ENCODE peak calls at places on chromosomes 4 and X, in six cellular contexts. One of them, this sample, is unnamed.
A peak's percentile ranks its signal among the peaks of the same experiment; 100 is the strongest.

GRCh38 chrX:30957753-30958152 is 68.7 kb upstream of the TAB3 start:
- DNase-seq in GM23248: peak; percentile 50
- DNase-seq in MM.1S: no peak
- DNase-seq in SK-N-SH: no peak
- DNase-seq in PC-3: peak; percentile 85
- DNase-seq in HCT116: no peak
- DNase-seq in this sample: no peak

GRCh38 chr4:69708211-69708610 is 52.2 kb downstream of the SULT1B1 start:
- DNase-seq in GM23248: peak; percentile 38
- DNase-seq in MM.1S: no peak
- DNase-seq in SK-N-SH: no peak
- DNase-seq in PC-3: peak; percentile 30
- DNase-seq in HCT116: no peak
- DNase-seq in this sample: no peak

GRCh38 chrX:12292996-12293765 is 154.9 kb downstream of the FRMPD4 start:
- DNase-seq in GM23248: no peak
- DNase-seq in MM.1S: no peak
- DNase-seq in SK-N-SH: no peak
- DNase-seq in PC-3: no peak
- DNase-seq in HCT116: no peak
- DNase-seq in this sample: no peak

GRCh38 chrX:48493890-48494364 is 14.9 kb upstream of the PORCN start:
- DNase-seq in GM23248: peak; percentile 70
- DNase-seq in MM.1S: peak; percentile 41
- DNase-seq in SK-N-SH: no peak
- DNase-seq in PC-3: peak; percentile 48
- DNase-seq in HCT116: peak; percentile 38
- DNase-seq in this sample: peak; percentile 82

GRCh38 chr4:174218127-174218790 is 65.2 kb downstream of the FBXO8 start:
- DNase-seq in GM23248: peak; percentile 19
- DNase-seq in MM.1S: no peak
- DNase-seq in SK-N-SH: peak; percentile 50
- DNase-seq in PC-3: no peak
- DNase-seq in HCT116: no peak
- DNase-seq in this sample: no peak

GRCh38 chr4:158936238-158936637 is 166.6 kb upstream of the RAPGEF2 start:
- DNase-seq in GM23248: peak; percentile 61
- DNase-seq in MM.1S: no peak
- DNase-seq in SK-N-SH: no peak
- DNase-seq in PC-3: no peak
- DNase-seq in HCT116: no peak
- DNase-seq in this sample: no peak

GRCh38 chr4:31442236-31442635 is 722.1 kb downstream of the PCDH7 start:
- DNase-seq in GM23248: no peak
- DNase-seq in MM.1S: no peak
- DNase-seq in SK-N-SH: no peak
- DNase-seq in PC-3: no peak
- DNase-seq in HCT116: no peak
- DNase-seq in this sample: no peak

GRCh38 chr4:16085822-16086221 is 2.0 kb upstream of the PROM1 start:
- DNase-seq in GM23248: no peak
- DNase-seq in MM.1S: peak; percentile 78
- DNase-seq in SK-N-SH: no peak
- DNase-seq in PC-3: no peak
- DNase-seq in HCT116: no peak
- DNase-seq in this sample: no peak

GRCh38 chrX:115491766-115492165 is 69.2 kb upstream of the PLS3 start:
- DNase-seq in GM23248: peak; percentile 40
- DNase-seq in MM.1S: no peak
- DNase-seq in SK-N-SH: no peak
- DNase-seq in PC-3: no peak
- DNase-seq in HCT116: no peak
- DNase-seq in this sample: no peak

GRCh38 chrX:118973389-118974087 is 880 bp upstream of the LONRF3 start:
- DNase-seq in GM23248: peak; percentile 32
- DNase-seq in MM.1S: no peak
- DNase-seq in SK-N-SH: peak; percentile 20
- DNase-seq in PC-3: peak; percentile 4
- DNase-seq in HCT116: no peak
- DNase-seq in this sample: no peak

GRCh38 chr4:25843340-25844097 is 19.3 kb downstream of the SEL1L3 start:
- DNase-seq in GM23248: peak; percentile 64
- DNase-seq in MM.1S: peak; percentile 77
- DNase-seq in SK-N-SH: no peak
- DNase-seq in PC-3: peak; percentile 53
- DNase-seq in HCT116: no peak
- DNase-seq in this sample: no peak

GRCh38 chr4:152351080-152351479 is 184.8 kb downstream of the FBXW7 start:
- DNase-seq in GM23248: no peak
- DNase-seq in MM.1S: no peak
- DNase-seq in SK-N-SH: no peak
- DNase-seq in PC-3: no peak
- DNase-seq in HCT116: no peak
- DNase-seq in this sample: no peak

GRCh38 chr4:3388461-3389185 is 53.1 kb upstream of the HGFAC start:
- DNase-seq in GM23248: peak; percentile 94
- DNase-seq in MM.1S: no peak
- DNase-seq in SK-N-SH: peak; percentile 39
- DNase-seq in PC-3: peak; percentile 81
- DNase-seq in HCT116: no peak
- DNase-seq in this sample: peak; percentile 44

GRCh38 chr4:40933272-40934053 is 183.7 kb downstream of the NSUN7 start:
- DNase-seq in GM23248: no peak
- DNase-seq in MM.1S: no peak
- DNase-seq in SK-N-SH: peak; percentile 20
- DNase-seq in PC-3: no peak
- DNase-seq in HCT116: no peak
- DNase-seq in this sample: no peak

GRCh38 chrX:17854069-17854468 is 7.0 kb downstream of the RAI2 start:
- DNase-seq in GM23248: no peak
- DNase-seq in MM.1S: no peak
- DNase-seq in SK-N-SH: no peak
- DNase-seq in PC-3: no peak
- DNase-seq in HCT116: no peak
- DNase-seq in this sample: no peak

GRCh38 chr4:54395013-54395527 is 166.0 kb downstream of the PDGFRA start:
- DNase-seq in GM23248: no peak
- DNase-seq in MM.1S: no peak
- DNase-seq in SK-N-SH: no peak
- DNase-seq in PC-3: no peak
- DNase-seq in HCT116: no peak
- DNase-seq in this sample: no peak

GRCh38 chrX:69158166-69159040 is 6.8 kb downstream of the PJA1 start:
- DNase-seq in GM23248: peak; percentile 72
- DNase-seq in MM.1S: no peak
- DNase-seq in SK-N-SH: peak; percentile 65
- DNase-seq in PC-3: peak; percentile 73
- DNase-seq in HCT116: no peak
- DNase-seq in this sample: peak; percentile 89

GRCh38 chr4:153789741-153790651 is 1.1 kb upstream of the SFRP2 start:
- DNase-seq in GM23248: peak; percentile 60
- DNase-seq in MM.1S: no peak
- DNase-seq in SK-N-SH: peak; percentile 38
- DNase-seq in PC-3: no peak
- DNase-seq in HCT116: no peak
- DNase-seq in this sample: no peak

GRCh38 chrX:30874851-30875250 is 14.2 kb downstream of the TAB3 start:
- DNase-seq in GM23248: peak; percentile 2
- DNase-seq in MM.1S: no peak
- DNase-seq in SK-N-SH: no peak
- DNase-seq in PC-3: no peak
- DNase-seq in HCT116: no peak
- DNase-seq in this sample: no peak

GRCh38 chr4:76708986-76709385 is 189.0 kb downstream of the SOWAHB start:
- DNase-seq in GM23248: no peak
- DNase-seq in MM.1S: no peak
- DNase-seq in SK-N-SH: no peak
- DNase-seq in PC-3: no peak
- DNase-seq in HCT116: no peak
- DNase-seq in this sample: no peak

GRCh38 chr4:16110199-16110598 is 26.4 kb upstream of the PROM1 start:
- DNase-seq in GM23248: no peak
- DNase-seq in MM.1S: no peak
- DNase-seq in SK-N-SH: no peak
- DNase-seq in PC-3: no peak
- DNase-seq in HCT116: no peak
- DNase-seq in this sample: no peak

GRCh38 chrX:103101280-103102042 is 8.5 kb upstream of the NXF3 start:
- DNase-seq in GM23248: no peak
- DNase-seq in MM.1S: no peak
- DNase-seq in SK-N-SH: no peak
- DNase-seq in PC-3: no peak
- DNase-seq in HCT116: no peak
- DNase-seq in this sample: no peak

GRCh38 chr4:94889523-94889922 is 131.8 kb downstream of the BMPR1B start:
- DNase-seq in GM23248: no peak
- DNase-seq in MM.1S: no peak
- DNase-seq in SK-N-SH: no peak
- DNase-seq in PC-3: no peak
- DNase-seq in HCT116: no peak
- DNase-seq in this sample: no peak

GRCh38 chrX:107669885-107670628 is 41.7 kb downstream of the PRPS1 start:
- DNase-seq in GM23248: no peak
- DNase-seq in MM.1S: no peak
- DNase-seq in SK-N-SH: no peak
- DNase-seq in PC-3: no peak
- DNase-seq in HCT116: no peak
- DNase-seq in this sample: no peak

GRCh38 chr4:15852524-15852923 is 74.4 kb downstream of the CD38 start:
- DNase-seq in GM23248: peak; percentile 32
- DNase-seq in MM.1S: no peak
- DNase-seq in SK-N-SH: no peak
- DNase-seq in PC-3: no peak
- DNase-seq in HCT116: no peak
- DNase-seq in this sample: no peak

GRCh38 chrX:138014577-138014976 is 448.6 kb downstream of the ZIC3 start:
- DNase-seq in GM23248: no peak
- DNase-seq in MM.1S: no peak
- DNase-seq in SK-N-SH: no peak
- DNase-seq in PC-3: peak; percentile 57
- DNase-seq in HCT116: no peak
- DNase-seq in this sample: no peak

GRCh38 chr4:142846105-142846728 is at the start of gene INPP4B:
- DNase-seq in GM23248: peak; percentile 89
- DNase-seq in MM.1S: peak; percentile 71
- DNase-seq in SK-N-SH: peak; percentile 77
- DNase-seq in PC-3: peak; percentile 70
- DNase-seq in HCT116: peak; percentile 13
- DNase-seq in this sample: no peak

GRCh38 chr4:166165829-166166420 is 292.9 kb downstream of the TLL1 start:
- DNase-seq in GM23248: peak; percentile 81
- DNase-seq in MM.1S: peak; percentile 77
- DNase-seq in SK-N-SH: peak; percentile 37
- DNase-seq in PC-3: peak; percentile 82
- DNase-seq in HCT116: peak; percentile 77
- DNase-seq in this sample: peak; percentile 94

GRCh38 chrX:108313662-108314061 is 124.6 kb downstream of the COL4A6 start:
- DNase-seq in GM23248: peak; percentile 65
- DNase-seq in MM.1S: no peak
- DNase-seq in SK-N-SH: no peak
- DNase-seq in PC-3: peak; percentile 77
- DNase-seq in HCT116: no peak
- DNase-seq in this sample: no peak

DNA sequence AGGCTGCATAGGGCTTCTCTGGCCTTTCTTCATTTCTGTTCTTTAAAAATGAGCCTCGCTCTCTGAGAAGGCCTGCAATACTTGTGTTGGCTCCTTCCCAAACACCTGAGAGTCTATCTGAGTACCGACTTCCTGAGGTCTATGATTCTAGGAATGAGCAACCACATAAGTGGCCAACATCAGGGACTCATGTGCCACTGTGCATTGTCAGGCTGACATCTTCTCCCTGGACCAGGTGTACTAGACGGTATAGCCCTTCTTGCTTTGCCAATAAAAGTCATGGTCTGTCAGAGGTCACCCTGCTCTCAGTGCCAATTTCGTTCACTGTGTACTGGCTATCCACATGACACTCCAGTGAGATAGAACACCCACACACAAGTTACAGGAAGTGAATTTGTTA is 67.4 kb upstream of the EPHA5 start:
- DNase-seq in GM23248: no peak
- DNase-seq in MM.1S: no peak
- DNase-seq in SK-N-SH: no peak
- DNase-seq in PC-3: no peak
- DNase-seq in HCT116: no peak
- DNase-seq in this sample: no peak
- H3K9ac ChIP-seq in GM23248: no peak overlapping the region
- H3K9ac ChIP-seq in MM.1S: no peak overlapping the region
- H3K9ac ChIP-seq in SK-N-SH: no peak overlapping the region
- H3K9ac ChIP-seq in PC-3: no peak overlapping the region
- H3K9ac ChIP-seq in HCT116: no peak overlapping the region
- H3K9ac ChIP-seq in this sample: no peak overlapping the region

GRCh38 chr4:164087733-164088132 is 593.2 kb downstream of the TMA16 start:
- DNase-seq in GM23248: no peak
- DNase-seq in MM.1S: no peak
- DNase-seq in SK-N-SH: no peak
- DNase-seq in PC-3: no peak
- DNase-seq in HCT116: no peak
- DNase-seq in this sample: no peak
- H3K4me3 ChIP-seq in GM23248: no peak overlapping the region
- H3K4me3 ChIP-seq in MM.1S: no peak overlapping the region
- H3K4me3 ChIP-seq in SK-N-SH: no peak overlapping the region
- H3K4me3 ChIP-seq in PC-3: no peak overlapping the region
- H3K4me3 ChIP-seq in HCT116: no peak overlapping the region
- H3K4me3 ChIP-seq in this sample: no peak overlapping the region

GRCh38 chr4:84924439-84924838 is 42.1 kb downstream of the WDFY3 start:
- DNase-seq in GM23248: no peak
- DNase-seq in MM.1S: no peak
- DNase-seq in SK-N-SH: no peak
- DNase-seq in PC-3: peak; percentile 52
- DNase-seq in HCT116: no peak
- DNase-seq in this sample: no peak
- H3K9me2 ChIP-seq in GM23248: no peaks in the 10 kb centered on the region
- H3K9me2 ChIP-seq in MM.1S: no peaks in the 10 kb centered on the region
- H3K9me2 ChIP-seq in SK-N-SH: no peaks in the 10 kb centered on the region
- H3K9me2 ChIP-seq in PC-3: no peaks in the 10 kb centered on the region
- H3K9me2 ChIP-seq in HCT116: no peaks in the 10 kb centered on the region
- H3K9me2 ChIP-seq in this sample: no peaks in the 10 kb centered on the region

GRCh38 chrX:46953137-46953527 is 40.9 kb downstream of the JADE3 start:
- DNase-seq in GM23248: no peak
- DNase-seq in MM.1S: peak; percentile 67
- DNase-seq in SK-N-SH: no peak
- DNase-seq in PC-3: no peak
- DNase-seq in HCT116: no peak
- DNase-seq in this sample: no peak

GRCh38 chrX:46953597-46953996 is 41.4 kb downstream of the JADE3 start:
- DNase-seq in GM23248: no peak
- DNase-seq in MM.1S: peak; percentile 27
- DNase-seq in SK-N-SH: no peak
- DNase-seq in PC-3: no peak
- DNase-seq in HCT116: no peak
- DNase-seq in this sample: no peak

GRCh38 chrX:46959101-46959500 is 46.9 kb downstream of the JADE3 start:
- DNase-seq in GM23248: no peak
- DNase-seq in MM.1S: no peak
- DNase-seq in SK-N-SH: no peak
- DNase-seq in PC-3: no peak
- DNase-seq in HCT116: no peak
- DNase-seq in this sample: no peak

GRCh38 chrX:46957299-46957698 is 45.1 kb downstream of the JADE3 start:
- DNase-seq in GM23248: no peak
- DNase-seq in MM.1S: no peak
- DNase-seq in SK-N-SH: no peak
- DNase-seq in PC-3: peak; percentile 34
- DNase-seq in HCT116: no peak
- DNase-seq in this sample: no peak

GRCh38 chrX:46954716-46955115 is 42.5 kb downstream of the JADE3 start:
- DNase-seq in GM23248: no peak
- DNase-seq in MM.1S: no peak
- DNase-seq in SK-N-SH: no peak
- DNase-seq in PC-3: no peak
- DNase-seq in HCT116: no peak
- DNase-seq in this sample: no peak
- H3K9ac ChIP-seq in GM23248: no peak overlapping the region
- H3K9ac ChIP-seq in MM.1S: no peak overlapping the region
- H3K9ac ChIP-seq in SK-N-SH: no peak overlapping the region
- H3K9ac ChIP-seq in PC-3: no peak overlapping the region
- H3K9ac ChIP-seq in HCT116: no peak overlapping the region
- H3K9ac ChIP-seq in this sample: no peak overlapping the region

This sample was measured in Karpas-422.